ENCODE peak calls at places on chromosomes 4 and X, in nine cellular contexts. J is H7; T is dorsolateral prefrontal cortex; L is CD8-positive, alpha-beta T cell; R is colonic mucosa; D is heart right ventricle; O is hepatocyte; H is sigmoid colon; Y is HCT116. F is an unnamed sample.
A peak's percentile ranks its signal among the peaks of the same experiment; 100 is the strongest.

GRCh38 chr4:17366496-17366895 is 145.4 kb downstream of the QDPR start:
- DNase-seq in J (no peak), T (no peak), L (no peak), R (no peak), D (peak; percentile 10), O (no peak), H (no peak), Y (no peak), F (no peak)

GRCh38 chrX:1485033-1485432 is 32.3 kb upstream of the ASMTL start:
- DNase-seq in J (no peak), T (no peak), L (no peak), R (no peak), D (no peak), O (no peak), H (peak; percentile 14), Y (no peak), F (no peak)

GRCh38 chr4:157014621-157015591 is 43.3 kb upstream of the PDGFC start:
- DNase-seq in J (peak; percentile 5), T (no peak), L (no peak), R (no peak), D (no peak), O (peak; percentile 7), H (no peak), Y (peak; percentile 29), F (peak; percentile 74)

GRCh38 chrX:147781844-147782243 is 129.9 kb upstream of the FMR1 start:
- DNase-seq in J (no peak), T (no peak), L (no peak), R (no peak), D (no peak), O (no peak), H (no peak), Y (no peak), F (no peak)

GRCh38 chr4:169098969-169099685 is 89.1 kb upstream of the CBR4 start:
- DNase-seq in J (no peak), T (no peak), L (no peak), R (no peak), D (no peak), O (no peak), H (no peak), Y (no peak), F (no peak)

GRCh38 chrX:2183193-2183725 is 317.5 kb downstream of the DHRSX start:
- DNase-seq in J (no peak), T (no peak), L (no peak), R (no peak), D (no peak), O (no peak), H (no peak), Y (no peak), F (no peak)

GRCh38 chr4:137664055-137664405 is 131.7 kb upstream of the PCDH18 start:
- DNase-seq in J (no peak), T (no peak), L (no peak), R (no peak), D (no peak), O (peak; percentile 44), H (no peak), Y (no peak), F (peak; percentile 52)

GRCh38 chr4:73817341-73817740 is 19.1 kb upstream of the CXCL6 start:
- DNase-seq in J (no peak), T (no peak), L (no peak), R (no peak), D (no peak), O (no peak), H (no peak), Y (no peak), F (no peak)

GRCh38 chr4:5940470-5941203 is 47.8 kb upstream of the CRMP1 start:
- DNase-seq in J (no peak), T (no peak), L (no peak), R (no peak), D (no peak), O (no peak), H (peak; percentile 9), Y (peak; percentile 13), F (no peak)

GRCh38 chr4:162506253-162506652 is 342.5 kb upstream of the FSTL5 start:
- DNase-seq in J (no peak), T (no peak), L (no peak), R (no peak), D (no peak), O (peak; percentile 19), H (no peak), Y (no peak), F (no peak)

GRCh38 chr4:20019310-20020015 is 232.2 kb upstream of the SLIT2 start:
- DNase-seq in J (no peak), T (no peak), L (no peak), R (no peak), D (no peak), O (no peak), H (no peak), Y (no peak), F (no peak)

GRCh38 chr4:26452565-26453531 is 37.4 kb downstream of the CCKAR start:
- DNase-seq in J (peak; percentile 32), T (no peak), L (no peak), R (no peak), D (no peak), O (peak; percentile 50), H (no peak), Y (no peak), F (no peak)

GRCh38 chrX:103831803-103832544 is at the start of gene RAB9B:
- DNase-seq in J (peak; percentile 82), T (peak; percentile 49), L (peak; percentile 0), R (peak; percentile 59), D (peak; percentile 28), O (peak; percentile 58), H (peak; percentile 89), Y (no peak), F (peak; percentile 7)

GRCh38 chr4:84582988-84583870 is at the start of gene CDS1:
- DNase-seq in J (peak; percentile 65), T (peak; percentile 41), L (no peak), R (peak; percentile 80), D (peak; percentile 31), O (peak; percentile 71), H (no peak), Y (no peak), F (peak; percentile 33)

GRCh38 chrX:38891641-38892413 is 90.6 kb downstream of the MID1IP1 start:
- DNase-seq in J (no peak), T (no peak), L (no peak), R (no peak), D (no peak), O (no peak), H (no peak), Y (no peak), F (no peak)

GRCh38 chr4:147737623-147738022 is 5.7 kb downstream of the ARHGAP10 start:
- DNase-seq in J (peak; percentile 28), T (no peak), L (no peak), R (no peak), D (no peak), O (no peak), H (no peak), Y (no peak), F (peak; percentile 69)

DNA sequence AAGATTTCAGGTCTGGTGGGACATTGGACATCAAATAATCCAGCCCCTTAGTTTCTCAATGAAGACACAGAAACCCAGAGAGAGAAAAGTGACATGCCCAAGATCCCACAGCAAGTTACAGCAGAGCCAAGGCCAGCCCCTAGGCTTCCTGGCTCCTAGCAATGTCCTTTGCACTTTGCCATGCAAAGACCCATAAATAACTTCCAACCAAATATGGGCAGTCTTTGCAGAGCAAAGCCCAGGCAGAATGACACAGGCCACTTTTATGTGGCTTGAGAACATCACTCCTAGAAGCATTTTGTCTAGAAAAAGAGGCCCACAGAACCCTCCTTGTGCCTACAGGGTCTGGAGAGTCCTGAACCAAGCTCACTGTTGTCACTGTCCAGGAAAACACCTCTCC is 78.1 kb upstream of the ATP6AP2 start:
- DNase-seq in J (no peak), T (no peak), L (no peak), R (no peak), D (no peak), O (no peak), H (no peak), Y (no peak), F (no peak)
- H3K4me3 ChIP-seq in J (no peak overlapping the region), T (no peak overlapping the region), L (no peak overlapping the region), R (no peak overlapping the region), D (no peak overlapping the region), O (no peak overlapping the region), H (no peak overlapping the region), Y (no peak overlapping the region), F (no peak overlapping the region)

DNA sequence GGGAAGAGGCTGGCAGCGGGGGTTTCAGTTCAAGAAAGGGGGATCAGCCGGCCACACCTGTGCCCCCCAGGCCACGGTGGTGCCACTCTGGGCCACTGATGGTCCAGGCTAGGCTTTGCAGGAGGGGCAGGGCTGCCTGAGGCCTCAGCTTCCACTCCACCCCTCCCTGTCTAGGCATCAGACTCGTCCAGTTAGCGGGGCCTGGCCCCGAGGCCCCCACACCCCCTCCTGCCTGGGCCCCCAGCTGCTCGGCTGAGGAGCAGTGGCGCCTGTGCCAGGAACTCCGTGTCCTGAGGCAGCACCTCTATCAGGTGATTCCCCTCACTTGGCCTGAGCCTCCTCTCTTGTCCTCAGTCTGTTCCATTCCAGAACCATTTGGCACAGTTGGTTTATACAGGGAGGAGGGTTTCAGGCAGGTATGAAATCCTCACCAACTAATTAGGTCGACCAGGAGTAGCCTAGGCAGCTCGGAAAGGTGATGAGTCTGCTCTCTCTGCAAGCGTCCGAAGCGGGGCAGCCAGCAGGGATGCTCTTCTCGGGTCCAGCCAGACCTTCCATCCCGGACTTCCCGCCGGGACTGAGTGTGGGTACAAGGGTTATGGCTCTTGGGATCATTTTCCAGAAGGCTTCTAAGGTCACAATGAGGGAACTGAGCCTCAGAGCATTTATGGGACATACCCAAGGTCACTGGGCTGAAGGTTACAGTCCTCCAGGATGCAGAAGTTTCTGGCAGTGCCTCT is 2.1 kb downstream of the NSG1 start:
- DNase-seq in J (no peak), T (peak; percentile 82), L (no peak), R (no peak), D (no peak), O (no peak), H (peak; percentile 24), Y (no peak), F (no peak)
- H3K27me3 ChIP-seq in J (peaks cover 42% of the 10 kb centered on the region), T (peaks cover 29% of the 10 kb centered on the region), L (no peaks in the 10 kb centered on the region), R (peaks cover 40% of the 10 kb centered on the region), D (peaks cover 54% of the 10 kb centered on the region), O (peaks cover 47% of the 10 kb centered on the region), H (peaks cover 88% of the 10 kb centered on the region), Y (peaks cover under 1% of the 10 kb centered on the region), F (peaks cover 69% of the 10 kb centered on the region)

DNA sequence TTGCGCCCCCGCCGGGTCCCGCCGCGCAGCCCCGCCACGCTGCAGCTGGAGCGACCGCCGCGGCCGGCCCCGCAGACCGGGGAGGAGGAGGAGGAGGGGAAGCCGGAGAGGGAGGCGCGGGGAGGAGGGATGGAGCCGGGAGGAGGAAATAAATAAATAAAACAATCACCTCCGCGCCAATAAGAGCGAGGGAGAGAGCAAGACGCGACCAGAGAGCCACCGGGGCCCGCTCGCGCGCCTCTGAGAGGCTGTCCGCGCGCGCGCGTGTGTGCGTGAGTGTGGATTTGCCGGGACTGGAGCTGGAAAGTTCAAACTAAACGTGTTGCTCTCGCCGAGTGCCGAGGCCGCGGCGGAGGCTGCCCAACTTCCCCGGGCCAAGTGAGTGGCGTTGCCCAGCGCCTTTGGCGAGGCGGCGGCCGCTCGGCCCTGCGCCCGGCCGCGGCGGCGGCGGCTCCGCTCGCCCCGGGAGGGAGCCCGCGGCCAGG is 2184.4 kb upstream of the TENM3 start:
- DNase-seq in J (peak; percentile 82), T (peak; percentile 68), L (no peak), R (peak; percentile 77), D (peak; percentile 11), O (peak; percentile 72), H (no peak), Y (no peak), F (no peak)
- H3K4me3 ChIP-seq in J (peak overlapping the region; percentile 85), T (peak overlapping the region; percentile 56), L (no peak overlapping the region), R (peak overlapping the region; percentile 52), D (peak overlapping the region; percentile 49), O (peak overlapping the region; percentile 74), H (peak overlapping the region; percentile 44), Y (no peak overlapping the region), F (peak overlapping the region; percentile 26)

GRCh38 chr4:3845744-3846429 is 79.7 kb downstream of the ADRA2C start:
- DNase-seq in J (no peak), T (no peak), L (no peak), R (no peak), D (no peak), O (no peak), H (no peak), Y (no peak), F (no peak)
- H3K27me3 ChIP-seq in J (no peaks in the 10 kb centered on the region), T (no peaks in the 10 kb centered on the region), L (no peaks in the 10 kb centered on the region), R (no peaks in the 10 kb centered on the region), D (peaks cover 11% of the 10 kb centered on the region), O (peaks cover 12% of the 10 kb centered on the region), H (no peaks in the 10 kb centered on the region), Y (peaks cover 29% of the 10 kb centered on the region), F (peaks cover 24% of the 10 kb centered on the region)

F was measured in SJSA1.